ENCODE peak calls at places on chromosome 1, in nine cellular contexts. One of them, this sample, is unnamed.

GRCh38 chr1:184215274-184215925 is 163.9 kb downstream of the TSEN15 start:
- DNase-seq in neural progenitor cell: no peak
- DNase-seq in heart left ventricle: no peak
- DNase-seq in mammary epithelial cell: no peak
- DNase-seq in pancreas: no peak
- DNase-seq in fibroblast of mammary gland: no peak
- DNase-seq in fibroblast of lung: no peak
- DNase-seq in cardiac fibroblast: no peak
- DNase-seq in brain microvascular endothelial cell: no peak
- DNase-seq in this sample: no peak

GRCh38 chr1:239184581-239185244 is 201.7 kb upstream of the CHRM3 start:
- DNase-seq in mammary epithelial cell: no peak
- DNase-seq in heart left ventricle: no peak
- DNase-seq in brain microvascular endothelial cell: no peak
- DNase-seq in fibroblast of lung: peak; percentile 49
- DNase-seq in cardiac fibroblast: no peak
- DNase-seq in pancreas: no peak
- DNase-seq in neural progenitor cell: no peak
- DNase-seq in fibroblast of mammary gland: no peak
- DNase-seq in this sample: no peak

GRCh38 chr1:96834986-96835385 is 113.4 kb downstream of the PTBP2 start:
- DNase-seq in brain microvascular endothelial cell: no peak
- DNase-seq in fibroblast of lung: no peak
- DNase-seq in neural progenitor cell: no peak
- DNase-seq in heart left ventricle: no peak
- DNase-seq in mammary epithelial cell: no peak
- DNase-seq in pancreas: no peak
- DNase-seq in cardiac fibroblast: no peak
- DNase-seq in fibroblast of mammary gland: no peak
- DNase-seq in this sample: no peak

GRCh38 chr1:194227157-194227556 is 1040.7 kb upstream of the B3GALT2 start:
- DNase-seq in cardiac fibroblast: no peak
- DNase-seq in mammary epithelial cell: no peak
- DNase-seq in brain microvascular endothelial cell: no peak
- DNase-seq in neural progenitor cell: no peak
- DNase-seq in fibroblast of lung: peak; percentile 49
- DNase-seq in fibroblast of mammary gland: no peak
- DNase-seq in pancreas: no peak
- DNase-seq in heart left ventricle: no peak
- DNase-seq in this sample: no peak

GRCh38 chr1:75855010-75855409 is 58.3 kb downstream of the MSH4 start:
- DNase-seq in fibroblast of mammary gland: peak; percentile 58
- DNase-seq in pancreas: no peak
- DNase-seq in cardiac fibroblast: peak; percentile 33
- DNase-seq in brain microvascular endothelial cell: peak; percentile 63
- DNase-seq in fibroblast of lung: peak; percentile 77
- DNase-seq in mammary epithelial cell: peak; percentile 88
- DNase-seq in neural progenitor cell: no peak
- DNase-seq in heart left ventricle: no peak
- DNase-seq in this sample: peak; percentile 67

GRCh38 chr1:199279872-199280649 is 641.2 kb downstream of the PTPRC start:
- DNase-seq in pancreas: no peak
- DNase-seq in neural progenitor cell: no peak
- DNase-seq in heart left ventricle: no peak
- DNase-seq in mammary epithelial cell: peak; percentile 27
- DNase-seq in fibroblast of mammary gland: peak; percentile 46
- DNase-seq in fibroblast of lung: peak; percentile 60
- DNase-seq in brain microvascular endothelial cell: peak; percentile 46
- DNase-seq in cardiac fibroblast: no peak
- DNase-seq in this sample: peak; percentile 42

GRCh38 chr1:183096889-183097288 is 73.7 kb downstream of the LAMC1 start:
- DNase-seq in heart left ventricle: no peak
- DNase-seq in pancreas: no peak
- DNase-seq in mammary epithelial cell: no peak
- DNase-seq in brain microvascular endothelial cell: peak; percentile 49
- DNase-seq in neural progenitor cell: no peak
- DNase-seq in cardiac fibroblast: peak; percentile 80
- DNase-seq in fibroblast of mammary gland: peak; percentile 94
- DNase-seq in fibroblast of lung: peak; percentile 56
- DNase-seq in this sample: peak; percentile 89

GRCh38 chr1:197471248-197472035 is 203.4 kb downstream of the CRB1 start:
- DNase-seq in brain microvascular endothelial cell: no peak
- DNase-seq in neural progenitor cell: peak; percentile 51
- DNase-seq in cardiac fibroblast: peak; percentile 76
- DNase-seq in fibroblast of mammary gland: no peak
- DNase-seq in mammary epithelial cell: no peak
- DNase-seq in heart left ventricle: no peak
- DNase-seq in fibroblast of lung: peak; percentile 51
- DNase-seq in pancreas: no peak
- DNase-seq in this sample: no peak

GRCh38 chr1:226001088-226001487 is 1.9 kb upstream of the SDE2 start:
- DNase-seq in fibroblast of mammary gland: no peak
- DNase-seq in pancreas: no peak
- DNase-seq in fibroblast of lung: no peak
- DNase-seq in mammary epithelial cell: no peak
- DNase-seq in cardiac fibroblast: no peak
- DNase-seq in heart left ventricle: no peak
- DNase-seq in brain microvascular endothelial cell: no peak
- DNase-seq in neural progenitor cell: no peak
- DNase-seq in this sample: no peak

GRCh38 chr1:228102791-228103620 is at the start of gene C1orf35:
- DNase-seq in brain microvascular endothelial cell: peak; percentile 87
- DNase-seq in cardiac fibroblast: peak; percentile 92
- DNase-seq in fibroblast of mammary gland: peak; percentile 88
- DNase-seq in heart left ventricle: peak; percentile 97
- DNase-seq in mammary epithelial cell: peak; percentile 88
- DNase-seq in fibroblast of lung: peak; percentile 86
- DNase-seq in neural progenitor cell: peak; percentile 98
- DNase-seq in pancreas: peak; percentile 89
- DNase-seq in this sample: peak; percentile 90

GRCh38 chr1:96596226-96596625 is 125.4 kb upstream of the PTBP2 start:
- DNase-seq in pancreas: no peak
- DNase-seq in neural progenitor cell: peak; percentile 57
- DNase-seq in mammary epithelial cell: peak; percentile 21
- DNase-seq in heart left ventricle: no peak
- DNase-seq in brain microvascular endothelial cell: peak; percentile 16
- DNase-seq in fibroblast of lung: peak; percentile 13
- DNase-seq in fibroblast of mammary gland: peak; percentile 34
- DNase-seq in cardiac fibroblast: peak; percentile 31
- DNase-seq in this sample: peak; percentile 16

GRCh38 chr1:163628034-163628773 is 306.4 kb downstream of the NUF2 start:
- DNase-seq in pancreas: no peak
- DNase-seq in cardiac fibroblast: no peak
- DNase-seq in neural progenitor cell: no peak
- DNase-seq in mammary epithelial cell: no peak
- DNase-seq in fibroblast of lung: no peak
- DNase-seq in brain microvascular endothelial cell: no peak
- DNase-seq in heart left ventricle: no peak
- DNase-seq in fibroblast of mammary gland: no peak
- DNase-seq in this sample: no peak

GRCh38 chr1:145799806-145800205 is 24.1 kb downstream of the RNF115 start:
- DNase-seq in cardiac fibroblast: no peak
- DNase-seq in pancreas: no peak
- DNase-seq in neural progenitor cell: no peak
- DNase-seq in brain microvascular endothelial cell: no peak
- DNase-seq in mammary epithelial cell: no peak
- DNase-seq in fibroblast of mammary gland: no peak
- DNase-seq in heart left ventricle: no peak
- DNase-seq in fibroblast of lung: peak; percentile 62
- DNase-seq in this sample: no peak

GRCh38 chr1:18343646-18344045 is 137.1 kb upstream of the KLHDC7A start:
- DNase-seq in neural progenitor cell: no peak
- DNase-seq in fibroblast of mammary gland: no peak
- DNase-seq in pancreas: no peak
- DNase-seq in heart left ventricle: no peak
- DNase-seq in cardiac fibroblast: no peak
- DNase-seq in brain microvascular endothelial cell: no peak
- DNase-seq in mammary epithelial cell: no peak
- DNase-seq in fibroblast of lung: no peak
- DNase-seq in this sample: no peak

GRCh38 chr1:187032982-187033705 is 204.4 kb downstream of the PLA2G4A start:
- DNase-seq in fibroblast of lung: peak; percentile 45
- DNase-seq in fibroblast of mammary gland: peak; percentile 2
- DNase-seq in heart left ventricle: no peak
- DNase-seq in mammary epithelial cell: no peak
- DNase-seq in brain microvascular endothelial cell: no peak
- DNase-seq in neural progenitor cell: no peak
- DNase-seq in cardiac fibroblast: peak; percentile 27
- DNase-seq in pancreas: no peak
- DNase-seq in this sample: no peak

GRCh38 chr1:87176090-87176489 is 152.6 kb upstream of the LMO4 start:
- DNase-seq in mammary epithelial cell: no peak
- DNase-seq in fibroblast of lung: no peak
- DNase-seq in neural progenitor cell: no peak
- DNase-seq in heart left ventricle: no peak
- DNase-seq in cardiac fibroblast: no peak
- DNase-seq in fibroblast of mammary gland: no peak
- DNase-seq in pancreas: no peak
- DNase-seq in brain microvascular endothelial cell: no peak
- DNase-seq in this sample: no peak

GRCh38 chr1:186073697-186074096 is 301.4 kb downstream of the TPR start:
- DNase-seq in brain microvascular endothelial cell: no peak
- DNase-seq in pancreas: no peak
- DNase-seq in fibroblast of lung: no peak
- DNase-seq in fibroblast of mammary gland: no peak
- DNase-seq in mammary epithelial cell: no peak
- DNase-seq in heart left ventricle: no peak
- DNase-seq in neural progenitor cell: no peak
- DNase-seq in cardiac fibroblast: no peak
- DNase-seq in this sample: no peak

GRCh38 chr1:201181726-201182125 is 8.9 kb upstream of the IGFN1 start:
- DNase-seq in mammary epithelial cell: no peak
- DNase-seq in heart left ventricle: no peak
- DNase-seq in cardiac fibroblast: no peak
- DNase-seq in fibroblast of lung: no peak
- DNase-seq in brain microvascular endothelial cell: no peak
- DNase-seq in fibroblast of mammary gland: no peak
- DNase-seq in neural progenitor cell: no peak
- DNase-seq in pancreas: no peak
- DNase-seq in this sample: no peak

GRCh38 chr1:28811766-28812668 is at the start of gene OPRD1:
- DNase-seq in fibroblast of lung: peak; percentile 12
- DNase-seq in fibroblast of mammary gland: peak; percentile 7
- DNase-seq in cardiac fibroblast: no peak
- DNase-seq in neural progenitor cell: peak; percentile 75
- DNase-seq in heart left ventricle: no peak
- DNase-seq in pancreas: no peak
- DNase-seq in mammary epithelial cell: peak; percentile 41
- DNase-seq in brain microvascular endothelial cell: no peak
- DNase-seq in this sample: peak; percentile 28

GRCh38 chr1:230704830-230705229 is 9.1 kb downstream of the AGT start:
- DNase-seq in fibroblast of lung: no peak
- DNase-seq in mammary epithelial cell: no peak
- DNase-seq in brain microvascular endothelial cell: no peak
- DNase-seq in fibroblast of mammary gland: no peak
- DNase-seq in cardiac fibroblast: no peak
- DNase-seq in heart left ventricle: no peak
- DNase-seq in neural progenitor cell: no peak
- DNase-seq in pancreas: no peak
- DNase-seq in this sample: no peak
- TF ChIP-seq CTCF in fibroblast of lung: no peak
- TF ChIP-seq CTCF in mammary epithelial cell: no peak
- TF ChIP-seq CTCF in brain microvascular endothelial cell: no peak
- TF ChIP-seq CTCF in fibroblast of mammary gland: no peak
- TF ChIP-seq CTCF in cardiac fibroblast: no peak
- TF ChIP-seq CTCF in heart left ventricle: no peak
- TF ChIP-seq CTCF in neural progenitor cell: no peak
- TF ChIP-seq CTCF in pancreas: no peak
- TF ChIP-seq CTCF in this sample: no peak

DNA sequence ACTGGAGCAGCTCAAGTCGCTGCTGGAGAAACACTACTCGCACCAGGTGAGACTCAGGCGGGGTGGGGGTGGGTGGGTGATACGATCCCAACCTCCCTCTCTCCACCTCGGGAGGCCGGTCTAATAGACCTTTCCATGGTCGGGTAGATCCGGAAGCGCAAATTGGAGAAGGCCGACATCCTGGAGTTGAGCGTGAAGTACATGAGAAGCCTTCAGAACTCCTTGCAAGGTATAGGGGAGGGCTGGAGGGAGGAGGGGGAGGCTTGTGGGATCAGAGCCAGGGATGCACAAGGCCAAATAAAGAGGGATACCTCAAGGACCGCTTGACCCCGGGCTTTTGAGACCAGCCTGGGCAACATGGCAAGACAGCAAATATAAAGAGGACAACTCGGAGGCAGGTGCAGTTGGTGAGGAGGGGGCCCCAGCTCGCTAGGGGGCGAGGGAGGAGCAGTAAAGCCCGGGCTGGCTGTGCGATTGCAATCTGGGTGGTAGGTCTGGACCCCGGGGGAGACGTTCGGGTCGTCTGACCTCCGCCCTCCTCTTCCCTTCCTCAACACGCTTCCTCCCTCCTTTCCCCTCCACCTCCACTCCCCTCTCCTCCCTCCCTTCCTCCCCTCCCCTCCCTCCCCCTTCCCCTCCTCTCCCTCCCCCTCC is 549 bp downstream of the HES3 start:
- DNase-seq in neural progenitor cell: peak; percentile 47
- DNase-seq in cardiac fibroblast: no peak
- DNase-seq in fibroblast of mammary gland: no peak
- DNase-seq in pancreas: no peak
- DNase-seq in heart left ventricle: no peak
- DNase-seq in brain microvascular endothelial cell: no peak
- DNase-seq in fibroblast of lung: no peak
- DNase-seq in mammary epithelial cell: no peak
- DNase-seq in this sample: no peak
- H3K4me3 ChIP-seq in neural progenitor cell: peak overlapping the region; percentile 72
- H3K4me3 ChIP-seq in cardiac fibroblast: no peak overlapping the region
- H3K4me3 ChIP-seq in fibroblast of mammary gland: no peak overlapping the region
- H3K4me3 ChIP-seq in pancreas: no peak overlapping the region
- H3K4me3 ChIP-seq in heart left ventricle: no peak overlapping the region
- H3K4me3 ChIP-seq in brain microvascular endothelial cell: no peak overlapping the region
- H3K4me3 ChIP-seq in fibroblast of lung: no peak overlapping the region
- H3K4me3 ChIP-seq in mammary epithelial cell: no peak overlapping the region
- H3K4me3 ChIP-seq in this sample: no peak overlapping the region

GRCh38 chr1:23198373-23198772 is 18.9 kb downstream of the HTR1D start:
- DNase-seq in heart left ventricle: no peak
- DNase-seq in fibroblast of lung: peak; percentile 94
- DNase-seq in mammary epithelial cell: peak; percentile 93
- DNase-seq in brain microvascular endothelial cell: peak; percentile 92
- DNase-seq in fibroblast of mammary gland: peak; percentile 91
- DNase-seq in cardiac fibroblast: peak; percentile 88
- DNase-seq in pancreas: no peak
- DNase-seq in neural progenitor cell: no peak
- DNase-seq in this sample: peak; percentile 88
- TF ChIP-seq CTCF in heart left ventricle: no peak
- TF ChIP-seq CTCF in fibroblast of lung: no peak
- TF ChIP-seq CTCF in mammary epithelial cell: peak; percentile 18
- TF ChIP-seq CTCF in brain microvascular endothelial cell: no peak
- TF ChIP-seq CTCF in fibroblast of mammary gland: no peak
- TF ChIP-seq CTCF in cardiac fibroblast: peak; percentile 14
- TF ChIP-seq CTCF in pancreas: no peak
- TF ChIP-seq CTCF in neural progenitor cell: no peak
- TF ChIP-seq CTCF in this sample: no peak

DNA sequence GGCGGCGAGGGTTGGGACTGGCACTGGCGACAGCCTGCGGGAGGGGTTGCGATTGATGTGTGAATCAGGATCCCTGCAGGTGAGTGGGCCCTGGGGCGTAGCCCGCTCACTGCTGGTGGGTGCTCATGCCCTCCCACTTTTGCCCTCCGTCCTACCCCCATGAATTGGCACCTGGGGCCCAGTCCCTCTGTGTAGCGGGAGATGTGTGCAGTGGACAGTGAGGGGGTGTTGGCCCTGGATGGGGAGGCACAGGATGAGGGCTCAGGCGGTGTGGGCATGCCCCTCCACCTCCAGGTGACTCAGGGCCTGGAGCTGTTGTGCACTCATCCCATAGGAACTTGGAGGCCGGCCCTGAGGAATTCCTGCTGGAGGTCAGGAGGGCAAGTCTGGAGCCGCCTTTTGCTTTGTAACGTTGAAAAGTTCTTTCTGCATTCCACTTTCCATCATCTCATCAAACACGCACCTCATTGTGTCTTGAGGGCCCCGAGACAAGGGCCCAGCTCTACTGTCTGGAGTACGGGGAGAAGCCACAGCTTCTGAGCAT is 3.0 kb downstream of the PEAR1 start:
- DNase-seq in neural progenitor cell: peak; percentile 57
- DNase-seq in cardiac fibroblast: peak; percentile 87
- DNase-seq in mammary epithelial cell: peak; percentile 88
- DNase-seq in brain microvascular endothelial cell: peak; percentile 81
- DNase-seq in heart left ventricle: peak; percentile 62
- DNase-seq in fibroblast of lung: peak; percentile 96
- DNase-seq in pancreas: no peak
- DNase-seq in fibroblast of mammary gland: peak; percentile 91
- DNase-seq in this sample: peak; percentile 96
- H3K4me3 ChIP-seq in neural progenitor cell: no peak overlapping the region
- H3K4me3 ChIP-seq in cardiac fibroblast: peak overlapping the region; percentile 28
- H3K4me3 ChIP-seq in mammary epithelial cell: no peak overlapping the region
- H3K4me3 ChIP-seq in brain microvascular endothelial cell: no peak overlapping the region
- H3K4me3 ChIP-seq in heart left ventricle: peak overlapping the region; percentile 91
- H3K4me3 ChIP-seq in fibroblast of lung: no peak overlapping the region
- H3K4me3 ChIP-seq in pancreas: no peak overlapping the region
- H3K4me3 ChIP-seq in fibroblast of mammary gland: peak overlapping the region; percentile 13
- H3K4me3 ChIP-seq in this sample: peak overlapping the region; percentile 1